ENCODE peak calls at places on chromosomes 7 and 10, in four cellular contexts. One of them, this sample, is unnamed.

GRCh38 chr7:100793806-100794660 is 33.3 kb downstream of the EPHB4 start:
- DNase-seq in heart left ventricle: no peak
- DNase-seq in GM23338: no peak
- DNase-seq in tibial nerve: no peak
- DNase-seq in this sample: no peak

GRCh38 chr7:14507617-14508016 is 394.9 kb downstream of the DGKB start:
- DNase-seq in tibial nerve: no peak
- DNase-seq in heart left ventricle: no peak
- DNase-seq in GM23338: no peak
- DNase-seq in this sample: no peak

GRCh38 chr7:82050134-82050533 is 280.3 kb upstream of the HGF start:
- DNase-seq in GM23338: peak; percentile 6
- DNase-seq in heart left ventricle: no peak
- DNase-seq in tibial nerve: no peak
- DNase-seq in this sample: no peak

GRCh38 chr7:159027091-159027802 is 117.4 kb downstream of the VIPR2 start:
- DNase-seq in heart left ventricle: no peak
- DNase-seq in tibial nerve: no peak
- DNase-seq in GM23338: no peak
- DNase-seq in this sample: no peak

GRCh38 chr7:155408657-155409586 is 49.0 kb upstream of the EN2 start:
- DNase-seq in heart left ventricle: no peak
- DNase-seq in GM23338: peak; percentile 37
- DNase-seq in tibial nerve: no peak
- DNase-seq in this sample: no peak

GRCh38 chr7:92778972-92779371 is 57.4 kb downstream of the CDK6 start:
- DNase-seq in GM23338: no peak
- DNase-seq in heart left ventricle: no peak
- DNase-seq in tibial nerve: peak; percentile 93
- DNase-seq in this sample: no peak

GRCh38 chr7:147759327-147759943 is 831.1 kb upstream of the C7orf33 start:
- DNase-seq in heart left ventricle: no peak
- DNase-seq in tibial nerve: no peak
- DNase-seq in GM23338: no peak
- DNase-seq in this sample: no peak

GRCh38 chr10:27744478-27745379 is 890 bp downstream of the MKX start:
- DNase-seq in heart left ventricle: peak; percentile 60
- DNase-seq in GM23338: peak; percentile 66
- DNase-seq in tibial nerve: no peak
- DNase-seq in this sample: no peak

GRCh38 chr7:2195403-2196246 is 37.1 kb downstream of the MAD1L1 start:
- DNase-seq in tibial nerve: no peak
- DNase-seq in GM23338: no peak
- DNase-seq in heart left ventricle: no peak
- DNase-seq in this sample: no peak

GRCh38 chr7:115297651-115298050 is 375.8 kb downstream of the MDFIC start:
- DNase-seq in GM23338: no peak
- DNase-seq in tibial nerve: no peak
- DNase-seq in heart left ventricle: no peak
- DNase-seq in this sample: no peak

GRCh38 chr7:42511027-42511426 is 274.0 kb upstream of the GLI3 start:
- DNase-seq in tibial nerve: no peak
- DNase-seq in heart left ventricle: no peak
- DNase-seq in GM23338: peak; percentile 2
- DNase-seq in this sample: no peak

GRCh38 chr10:44949915-44950314 is 9.7 kb upstream of the RASSF4 start:
- DNase-seq in tibial nerve: no peak
- DNase-seq in heart left ventricle: no peak
- DNase-seq in GM23338: no peak
- DNase-seq in this sample: no peak

GRCh38 chr7:40822861-40823260 is 688.1 kb downstream of the SUGCT start:
- DNase-seq in heart left ventricle: no peak
- DNase-seq in GM23338: no peak
- DNase-seq in tibial nerve: no peak
- DNase-seq in this sample: no peak

GRCh38 chr10:86944471-86944870 is 12.9 kb downstream of the MMRN2 start:
- DNase-seq in heart left ventricle: no peak
- DNase-seq in tibial nerve: no peak
- DNase-seq in GM23338: no peak
- DNase-seq in this sample: no peak

GRCh38 chr10:93413252-93413689 is 68.9 kb downstream of the MYOF start:
- DNase-seq in GM23338: no peak
- DNase-seq in heart left ventricle: no peak
- DNase-seq in tibial nerve: no peak
- DNase-seq in this sample: no peak

GRCh38 chr7:91263359-91264082 is 712 bp upstream of the FZD1 start:
- DNase-seq in tibial nerve: peak; percentile 31
- DNase-seq in GM23338: peak; percentile 62
- DNase-seq in heart left ventricle: peak; percentile 81
- DNase-seq in this sample: no peak

GRCh38 chr7:141700848-141701371 is 1.1 kb downstream of the DENND11 start:
- DNase-seq in GM23338: peak; percentile 65
- DNase-seq in heart left ventricle: no peak
- DNase-seq in tibial nerve: no peak
- DNase-seq in this sample: no peak

GRCh38 chr10:84179059-84179710 is 5.6 kb downstream of the GPR15LG start:
- DNase-seq in heart left ventricle: no peak
- DNase-seq in tibial nerve: no peak
- DNase-seq in GM23338: no peak
- DNase-seq in this sample: no peak

GRCh38 chr10:7580520-7580919 is 86.2 kb downstream of the ITIH5 start:
- DNase-seq in heart left ventricle: no peak
- DNase-seq in GM23338: peak; percentile 17
- DNase-seq in tibial nerve: no peak
- DNase-seq in this sample: no peak

GRCh38 chr10:52659085-52659484 is 113.5 kb downstream of the MBL2 start:
- DNase-seq in heart left ventricle: no peak
- DNase-seq in tibial nerve: no peak
- DNase-seq in GM23338: no peak
- DNase-seq in this sample: no peak

GRCh38 chr7:16091951-16092350 is 329.4 kb downstream of the CRPPA start:
- DNase-seq in heart left ventricle: no peak
- DNase-seq in GM23338: no peak
- DNase-seq in tibial nerve: no peak
- DNase-seq in this sample: no peak

GRCh38 chr10:22986771-22987542 is 59.1 kb downstream of the ARMC3 start:
- DNase-seq in tibial nerve: no peak
- DNase-seq in heart left ventricle: no peak
- DNase-seq in GM23338: peak; percentile 47
- DNase-seq in this sample: no peak

GRCh38 chr7:105885386-105886111 is 9.2 kb upstream of the ATXN7L1 start:
- DNase-seq in tibial nerve: no peak
- DNase-seq in heart left ventricle: no peak
- DNase-seq in GM23338: no peak
- DNase-seq in this sample: no peak

GRCh38 chr10:50326757-50327701 is 75.7 kb upstream of the ASAH2 start:
- DNase-seq in tibial nerve: no peak
- DNase-seq in GM23338: no peak
- DNase-seq in heart left ventricle: no peak
- DNase-seq in this sample: no peak

GRCh38 chr10:17354781-17355180 is 99.6 kb downstream of the ST8SIA6 start:
- DNase-seq in heart left ventricle: no peak
- DNase-seq in GM23338: no peak
- DNase-seq in tibial nerve: no peak
- DNase-seq in this sample: no peak

GRCh38 chr7:18151419-18151818 is 123.8 kb upstream of the PRPS1L1 start:
- DNase-seq in tibial nerve: no peak
- DNase-seq in GM23338: no peak
- DNase-seq in heart left ventricle: no peak
- DNase-seq in this sample: no peak

GRCh38 chr7:85405016-85405415 is 218.2 kb upstream of the SEMA3D start:
- DNase-seq in GM23338: no peak
- DNase-seq in tibial nerve: no peak
- DNase-seq in heart left ventricle: no peak
- DNase-seq in this sample: no peak

GRCh38 chr10:34941471-34942357 is 126.6 kb upstream of the PARD3 start:
- DNase-seq in GM23338: no peak
- DNase-seq in heart left ventricle: no peak
- DNase-seq in tibial nerve: no peak
- DNase-seq in this sample: no peak

GRCh38 chr10:70317943-70318318 is 34.1 kb upstream of the NPFFR1 start:
- DNase-seq in tibial nerve: no peak
- DNase-seq in GM23338: no peak
- DNase-seq in heart left ventricle: no peak
- DNase-seq in this sample: no peak

GRCh38 chr7:108328174-108328651 is 128.0 kb downstream of the NRCAM start:
- DNase-seq in GM23338: peak; percentile 50
- DNase-seq in tibial nerve: no peak
- DNase-seq in heart left ventricle: no peak
- DNase-seq in this sample: no peak

GRCh38 chr7:46178685-46179084 is 257.6 kb upstream of the IGFBP3 start:
- DNase-seq in heart left ventricle: no peak
- DNase-seq in tibial nerve: no peak
- DNase-seq in GM23338: no peak
- DNase-seq in this sample: no peak

GRCh38 chr7:12647364-12648219 is 39.8 kb upstream of the ARL4A start:
- DNase-seq in GM23338: no peak
- DNase-seq in tibial nerve: no peak
- DNase-seq in heart left ventricle: no peak
- DNase-seq in this sample: no peak

GRCh38 chr10:83760142-83760541 is 379.2 kb upstream of the GHITM start:
- DNase-seq in heart left ventricle: no peak
- DNase-seq in GM23338: peak; percentile 81
- DNase-seq in tibial nerve: no peak
- DNase-seq in this sample: no peak

GRCh38 chr10:128022216-128023196 is 103.7 kb downstream of the MKI67 start:
- DNase-seq in heart left ventricle: no peak
- DNase-seq in GM23338: no peak
- DNase-seq in tibial nerve: no peak
- DNase-seq in this sample: no peak

GRCh38 chr10:92720306-92721165 is 30.8 kb downstream of the HHEX start:
- DNase-seq in tibial nerve: no peak
- DNase-seq in GM23338: no peak
- DNase-seq in heart left ventricle: no peak
- DNase-seq in this sample: no peak

GRCh38 chr10:79018591-79019011 is 50.2 kb upstream of the ZMIZ1 start:
- DNase-seq in tibial nerve: no peak
- DNase-seq in GM23338: no peak
- DNase-seq in heart left ventricle: peak; percentile 51
- DNase-seq in this sample: no peak

GRCh38 chr10:14200645-14201534 is 129.8 kb downstream of the FRMD4A start:
- DNase-seq in tibial nerve: no peak
- DNase-seq in GM23338: peak; percentile 85
- DNase-seq in heart left ventricle: no peak
- DNase-seq in this sample: peak; percentile 39

GRCh38 chr7:77427996-77428603 is 12.0 kb upstream of the GSAP start:
- DNase-seq in tibial nerve: no peak
- DNase-seq in GM23338: peak; percentile 11
- DNase-seq in heart left ventricle: no peak
- DNase-seq in this sample: no peak
- H3K4me3 ChIP-seq in tibial nerve: no peak overlapping the region
- H3K4me3 ChIP-seq in GM23338: no peak overlapping the region
- H3K4me3 ChIP-seq in heart left ventricle: no peak overlapping the region
- H3K4me3 ChIP-seq in this sample: no peak overlapping the region

GRCh38 chr10:63603709-63604445 is 82.7 kb downstream of the REEP3 start:
- DNase-seq in GM23338: no peak
- DNase-seq in tibial nerve: no peak
- DNase-seq in heart left ventricle: no peak
- DNase-seq in this sample: no peak
- H3K27ac ChIP-seq in GM23338: peak overlapping the region; percentile 43
- H3K27ac ChIP-seq in tibial nerve: no peak overlapping the region
- H3K27ac ChIP-seq in heart left ventricle: no peak overlapping the region
- H3K27ac ChIP-seq in this sample: no peak overlapping the region

DNA sequence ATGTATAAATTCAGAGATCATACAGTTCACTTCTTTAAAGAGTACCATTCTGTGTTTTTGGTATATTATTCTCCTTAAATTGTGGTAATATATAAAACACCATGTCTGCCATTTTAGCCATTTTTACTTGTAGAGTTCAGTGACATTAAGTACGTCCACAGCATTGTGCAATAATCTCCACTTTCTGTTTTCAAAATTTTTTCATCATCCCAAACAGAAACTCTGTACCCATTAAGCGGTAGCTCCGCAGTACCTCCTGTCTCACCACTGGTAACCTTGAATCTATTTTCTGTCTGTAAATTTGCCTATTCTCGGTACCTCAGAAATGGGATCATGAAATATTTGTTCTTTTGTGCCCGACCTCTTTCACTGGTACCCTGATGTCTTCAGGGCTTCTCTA is 60.3 kb downstream of the CAMK1D start:
- DNase-seq in tibial nerve: no peak
- DNase-seq in heart left ventricle: no peak
- DNase-seq in GM23338: no peak
- DNase-seq in this sample: no peak
- H3K4me1 ChIP-seq in tibial nerve: no peaks in the 10 kb centered on the region
- H3K4me1 ChIP-seq in heart left ventricle: no peaks in the 10 kb centered on the region
- H3K4me1 ChIP-seq in GM23338: no peaks in the 10 kb centered on the region
- H3K4me1 ChIP-seq in this sample: no peaks in the 10 kb centered on the region

GRCh38 chr7:117126631-117127030 is 173.3 kb downstream of the ST7 start:
- DNase-seq in heart left ventricle: no peak
- DNase-seq in tibial nerve: no peak
- DNase-seq in GM23338: no peak
- DNase-seq in this sample: no peak

GRCh38 chr7:117124585-117125220 is 171.4 kb downstream of the ST7 start:
- DNase-seq in tibial nerve: peak; percentile 77
- DNase-seq in heart left ventricle: peak; percentile 75
- DNase-seq in GM23338: no peak
- DNase-seq in this sample: no peak

GRCh38 chr7:117129538-117129955 is 176.2 kb downstream of the ST7 start:
- DNase-seq in GM23338: no peak
- DNase-seq in tibial nerve: no peak
- DNase-seq in heart left ventricle: no peak
- DNase-seq in this sample: no peak

GRCh38 chr7:117130262-117130661 is 177.0 kb downstream of the ST7 start:
- DNase-seq in GM23338: no peak
- DNase-seq in tibial nerve: no peak
- DNase-seq in heart left ventricle: no peak
- DNase-seq in this sample: no peak

GRCh38 chr7:117127585-117128168 is 174.4 kb downstream of the ST7 start:
- DNase-seq in heart left ventricle: no peak
- DNase-seq in GM23338: peak; percentile 68
- DNase-seq in tibial nerve: peak; percentile 61
- DNase-seq in this sample: no peak
- H3K4me3 ChIP-seq in heart left ventricle: no peak overlapping the region
- H3K4me3 ChIP-seq in GM23338: no peak overlapping the region
- H3K4me3 ChIP-seq in tibial nerve: no peak overlapping the region
- H3K4me3 ChIP-seq in this sample: no peak overlapping the region

GRCh38 chr10:114026189-114027040 is 17.3 kb upstream of the ADRB1 start:
- DNase-seq in tibial nerve: no peak
- DNase-seq in GM23338: no peak
- DNase-seq in heart left ventricle: no peak
- DNase-seq in this sample: no peak
- H3K27ac ChIP-seq in tibial nerve: no peak overlapping the region
- H3K27ac ChIP-seq in GM23338: no peak overlapping the region
- H3K27ac ChIP-seq in heart left ventricle: no peak overlapping the region
- H3K27ac ChIP-seq in this sample: no peak overlapping the region

This sample was measured in iPS DF 6.9.